ENCODE peak calls at places on chromosomes 2 and 18, in four cellular contexts. One of them, this sample, is unnamed.

GRCh38 chr2:74690571-74690970 is 36.5 kb downstream of the SEMA4F start:
- DNase-seq in HEK293T: peak; percentile 61
- DNase-seq in K562: peak; percentile 63
- DNase-seq in HepG2: peak; percentile 64
- DNase-seq in this sample: peak; percentile 68

GRCh38 chr2:219247678-219248642 is 2.7 kb downstream of the STK16 start:
- DNase-seq in HEK293T: no peak
- DNase-seq in K562: peak; percentile 29
- DNase-seq in HepG2: no peak
- DNase-seq in this sample: no peak

GRCh38 chr2:33230877-33231276 is 245.6 kb upstream of the RASGRP3 start:
- DNase-seq in HEK293T: no peak
- DNase-seq in K562: no peak
- DNase-seq in HepG2: no peak
- DNase-seq in this sample: no peak

GRCh38 chr18:22398464-22398863 is 19.3 kb downstream of the CTAGE1 start:
- DNase-seq in HEK293T: no peak
- DNase-seq in HepG2: no peak
- DNase-seq in K562: no peak
- DNase-seq in this sample: no peak

GRCh38 chr2:240293865-240294461 is 141.5 kb upstream of the GPC1 start:
- DNase-seq in HEK293T: no peak
- DNase-seq in HepG2: no peak
- DNase-seq in K562: no peak
- DNase-seq in this sample: peak; percentile 19

GRCh38 chr18:26258711-26259110 is 32.5 kb downstream of the TAF4B start:
- DNase-seq in K562: no peak
- DNase-seq in HepG2: no peak
- DNase-seq in HEK293T: no peak
- DNase-seq in this sample: no peak

GRCh38 chr2:96213379-96213778 is 4.8 kb upstream of the STARD7 start:
- DNase-seq in HEK293T: no peak
- DNase-seq in K562: no peak
- DNase-seq in HepG2: no peak
- DNase-seq in this sample: no peak

GRCh38 chr2:136134126-136134525 is 16.2 kb upstream of the CXCR4 start:
- DNase-seq in K562: no peak
- DNase-seq in HEK293T: no peak
- DNase-seq in HepG2: no peak
- DNase-seq in this sample: no peak

GRCh38 chr2:156434461-156435291 is 1.5 kb upstream of the GPD2 start:
- DNase-seq in K562: no peak
- DNase-seq in HEK293T: no peak
- DNase-seq in HepG2: no peak
- DNase-seq in this sample: no peak

GRCh38 chr2:161625314-161625919 is 1.2 kb downstream of the SLC4A10 start:
- DNase-seq in HEK293T: no peak
- DNase-seq in K562: no peak
- DNase-seq in HepG2: no peak
- DNase-seq in this sample: no peak

GRCh38 chr18:24397131-24397693 is 412 bp downstream of the OSBPL1A start:
- DNase-seq in K562: no peak
- DNase-seq in HEK293T: peak; percentile 52
- DNase-seq in HepG2: no peak
- DNase-seq in this sample: peak; percentile 60

GRCh38 chr2:224646242-224646846 is 61.2 kb upstream of the CUL3 start:
- DNase-seq in HEK293T: peak; percentile 48
- DNase-seq in HepG2: peak; percentile 25
- DNase-seq in K562: peak; percentile 25
- DNase-seq in this sample: peak; percentile 64

GRCh38 chr2:136008205-136008865 is 22.9 kb upstream of the DARS1 start:
- DNase-seq in HepG2: no peak
- DNase-seq in HEK293T: no peak
- DNase-seq in K562: no peak
- DNase-seq in this sample: no peak

GRCh38 chr2:75592888-75593287 is 32.1 kb upstream of the EVA1A start:
- DNase-seq in HepG2: no peak
- DNase-seq in HEK293T: no peak
- DNase-seq in K562: no peak
- DNase-seq in this sample: no peak

GRCh38 chr2:59887348-59887747 is 666.1 kb downstream of the BCL11A start:
- DNase-seq in K562: no peak
- DNase-seq in HEK293T: no peak
- DNase-seq in HepG2: no peak
- DNase-seq in this sample: no peak

GRCh38 chr2:169664600-169664977 is 29.6 kb downstream of the CFAP210 start:
- DNase-seq in HEK293T: no peak
- DNase-seq in K562: no peak
- DNase-seq in HepG2: no peak
- DNase-seq in this sample: no peak

GRCh38 chr18:48053881-48054586 is 123.6 kb upstream of the SMAD2 start:
- DNase-seq in K562: peak; percentile 19
- DNase-seq in HepG2: no peak
- DNase-seq in HEK293T: no peak
- DNase-seq in this sample: peak; percentile 60

GRCh38 chr2:85273732-85274731 is 53.8 kb downstream of the TGOLN2 start:
- DNase-seq in HepG2: peak; percentile 62
- DNase-seq in HEK293T: no peak
- DNase-seq in K562: peak; percentile 23
- DNase-seq in this sample: peak; percentile 66

GRCh38 chr2:19900536-19901200 is 1.1 kb downstream of the TTC32 start:
- DNase-seq in HepG2: peak; percentile 24
- DNase-seq in K562: peak; percentile 44
- DNase-seq in HEK293T: no peak
- DNase-seq in this sample: peak; percentile 11

GRCh38 chr18:29157057-29157780 is 980.3 kb upstream of the CDH2 start:
- DNase-seq in K562: no peak
- DNase-seq in HEK293T: no peak
- DNase-seq in HepG2: no peak
- DNase-seq in this sample: no peak

GRCh38 chr18:56889621-56890020 is 238.5 kb downstream of the WDR7 start:
- DNase-seq in HEK293T: no peak
- DNase-seq in K562: no peak
- DNase-seq in HepG2: no peak
- DNase-seq in this sample: no peak

GRCh38 chr2:766255-766654 is 89.0 kb upstream of the TMEM18 start:
- DNase-seq in HepG2: no peak
- DNase-seq in HEK293T: no peak
- DNase-seq in K562: no peak
- DNase-seq in this sample: no peak

GRCh38 chr2:57740905-57741304 is 305.7 kb upstream of the VRK2 start:
- DNase-seq in K562: no peak
- DNase-seq in HepG2: no peak
- DNase-seq in HEK293T: no peak
- DNase-seq in this sample: no peak

GRCh38 chr2:178365116-178365515 is 85.9 kb downstream of the PRKRA start:
- DNase-seq in HEK293T: no peak
- DNase-seq in HepG2: no peak
- DNase-seq in K562: no peak
- DNase-seq in this sample: no peak

GRCh38 chr18:13541621-13542519 is 184.5 kb downstream of the FAM210A start:
- DNase-seq in HepG2: peak; percentile 98
- DNase-seq in K562: no peak
- DNase-seq in HEK293T: no peak
- DNase-seq in this sample: no peak

GRCh38 chr2:45045706-45046105 is 36.5 kb upstream of the SIX2 start:
- DNase-seq in K562: no peak
- DNase-seq in HepG2: no peak
- DNase-seq in HEK293T: no peak
- DNase-seq in this sample: no peak

GRCh38 chr2:38187416-38188127 is 111.6 kb upstream of the CYP1B1 start:
- DNase-seq in K562: no peak
- DNase-seq in HEK293T: no peak
- DNase-seq in HepG2: no peak
- DNase-seq in this sample: no peak
- TF ChIP-seq FOXM1 in K562: no peak
- TF ChIP-seq FOXM1 in HEK293T: no peak
- TF ChIP-seq FOXM1 in HepG2: no peak
- TF ChIP-seq FOXM1 in this sample: no peak

GRCh38 chr2:236916181-236916580 is 169.5 kb upstream of the COPS8 start:
- DNase-seq in K562: no peak
- DNase-seq in HepG2: no peak
- DNase-seq in HEK293T: no peak
- DNase-seq in this sample: no peak

GRCh38 chr2:236915726-236916125 is 170.0 kb upstream of the COPS8 start:
- DNase-seq in HEK293T: no peak
- DNase-seq in HepG2: no peak
- DNase-seq in K562: no peak
- DNase-seq in this sample: no peak

GRCh38 chr2:236909802-236910201 is 175.9 kb upstream of the COPS8 start:
- DNase-seq in K562: no peak
- DNase-seq in HEK293T: no peak
- DNase-seq in HepG2: no peak
- DNase-seq in this sample: no peak

GRCh38 chr2:236910966-236911495 is 174.7 kb upstream of the COPS8 start:
- DNase-seq in HEK293T: no peak
- DNase-seq in K562: no peak
- DNase-seq in HepG2: no peak
- DNase-seq in this sample: no peak

DNA sequence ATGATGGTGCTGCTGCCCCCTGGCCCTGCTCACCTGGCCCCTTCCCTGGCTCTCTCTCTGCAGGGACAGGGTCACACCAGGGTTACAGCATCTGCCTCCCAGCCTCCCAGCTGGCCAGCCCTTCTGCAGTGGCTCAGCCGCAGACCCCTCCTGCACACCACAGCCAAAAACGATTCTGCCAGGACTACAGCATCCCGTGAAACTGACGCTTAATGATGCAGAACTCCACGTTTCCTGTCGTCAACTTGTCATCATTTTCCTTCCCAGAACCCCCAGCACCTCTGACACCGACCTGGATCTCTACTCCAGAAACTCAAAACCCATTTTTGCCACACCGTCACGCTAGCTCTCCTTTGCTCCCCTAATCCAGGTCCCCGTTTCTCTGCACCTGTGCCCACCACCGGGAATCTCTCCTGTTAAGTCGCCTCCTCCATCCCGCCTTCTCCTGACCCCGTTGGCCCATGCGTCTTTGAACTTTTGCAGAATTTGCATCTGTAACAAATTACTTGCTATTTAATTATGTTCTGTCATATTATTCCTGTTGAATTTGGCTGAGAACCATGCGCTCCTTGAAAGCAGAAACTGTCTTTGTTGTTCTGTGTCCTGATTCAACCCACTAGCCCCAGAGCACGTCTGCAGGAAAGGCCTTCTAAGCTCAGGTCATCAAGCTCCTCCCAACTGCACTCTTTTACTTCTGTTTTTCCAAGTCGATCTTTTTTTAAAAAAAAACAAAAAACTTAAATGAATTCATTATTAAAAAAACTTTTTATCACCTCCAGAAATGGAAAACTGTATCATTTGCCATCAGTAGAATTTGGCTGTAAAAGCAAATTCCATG is 173.2 kb upstream of the COPS8 start:
- DNase-seq in HepG2: no peak
- DNase-seq in K562: no peak
- DNase-seq in HEK293T: no peak
- DNase-seq in this sample: peak; percentile 38
- TF ChIP-seq FOXM1 in HepG2: no peak
- TF ChIP-seq FOXM1 in K562: no peak
- TF ChIP-seq FOXM1 in HEK293T: no peak
- TF ChIP-seq FOXM1 in this sample: no peak

DNA sequence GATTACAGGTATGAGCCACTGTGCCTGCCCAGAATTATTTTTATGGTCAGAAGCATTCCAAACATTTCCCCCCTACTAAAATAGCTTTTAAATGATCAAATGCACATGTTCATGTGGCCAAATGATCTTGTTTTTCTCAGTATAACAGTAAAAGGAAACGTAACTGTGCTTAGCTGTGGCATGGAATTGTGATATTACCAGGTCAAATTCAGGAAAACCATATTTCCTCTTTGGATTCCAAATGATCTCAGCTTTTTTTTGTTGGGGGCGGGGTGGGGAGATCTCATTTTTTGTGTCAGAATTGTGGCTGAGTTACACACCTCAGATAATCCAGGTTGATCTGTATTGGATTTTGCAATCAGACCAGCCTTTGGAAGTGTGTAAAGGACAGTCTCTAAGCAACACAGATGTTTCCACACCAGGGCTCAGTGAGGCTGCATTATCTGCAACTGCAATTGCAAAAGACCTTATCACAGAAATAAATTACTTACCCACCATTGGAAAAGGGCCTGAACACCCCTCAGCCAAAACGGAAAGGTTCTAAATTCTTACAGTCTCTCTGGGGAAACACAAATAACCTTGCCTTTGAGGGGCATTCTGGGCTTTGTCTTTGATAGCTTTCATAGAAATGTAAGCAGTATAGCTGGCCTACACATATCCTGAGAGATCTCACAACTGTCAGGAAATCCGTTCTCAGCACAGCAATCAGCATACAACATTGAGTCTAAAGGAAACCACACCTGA is 8.4 kb downstream of the CASP10 start:
- DNase-seq in HepG2: peak; percentile 46
- DNase-seq in K562: no peak
- DNase-seq in HEK293T: no peak
- DNase-seq in this sample: no peak
- TF ChIP-seq FOXM1 in HepG2: no peak
- TF ChIP-seq FOXM1 in K562: no peak
- TF ChIP-seq FOXM1 in HEK293T: no peak
- TF ChIP-seq FOXM1 in this sample: no peak

DNA sequence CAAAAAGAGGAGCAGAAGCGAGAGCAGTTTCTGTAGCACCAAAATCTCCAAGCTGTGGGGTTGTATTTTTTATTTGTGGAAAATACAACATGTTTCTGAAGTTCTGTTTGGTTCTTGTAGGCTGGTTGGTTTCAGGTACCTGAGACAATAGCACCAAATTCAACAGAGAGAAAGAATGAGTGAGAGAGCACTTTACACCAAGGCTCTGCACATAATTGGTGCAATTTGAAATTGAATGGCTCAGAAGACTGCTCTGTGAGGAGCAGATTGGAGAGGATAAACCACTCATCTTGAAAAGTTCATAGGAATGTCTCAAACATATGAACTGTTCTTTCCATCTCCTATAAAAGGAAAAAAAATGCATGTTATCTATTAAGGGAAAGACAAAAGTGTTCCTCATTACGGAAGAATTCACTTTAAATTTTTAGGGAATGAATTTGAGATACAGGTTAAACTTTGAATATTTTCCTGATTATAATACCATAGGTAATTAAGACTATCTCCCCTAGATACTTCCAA is 175.1 kb downstream of the ATAD2B start:
- DNase-seq in K562: no peak
- DNase-seq in HepG2: no peak
- DNase-seq in HEK293T: no peak
- DNase-seq in this sample: no peak
- TF ChIP-seq FOXM1 in K562: no peak
- TF ChIP-seq FOXM1 in HepG2: no peak
- TF ChIP-seq FOXM1 in HEK293T: no peak
- TF ChIP-seq FOXM1 in this sample: no peak

DNA sequence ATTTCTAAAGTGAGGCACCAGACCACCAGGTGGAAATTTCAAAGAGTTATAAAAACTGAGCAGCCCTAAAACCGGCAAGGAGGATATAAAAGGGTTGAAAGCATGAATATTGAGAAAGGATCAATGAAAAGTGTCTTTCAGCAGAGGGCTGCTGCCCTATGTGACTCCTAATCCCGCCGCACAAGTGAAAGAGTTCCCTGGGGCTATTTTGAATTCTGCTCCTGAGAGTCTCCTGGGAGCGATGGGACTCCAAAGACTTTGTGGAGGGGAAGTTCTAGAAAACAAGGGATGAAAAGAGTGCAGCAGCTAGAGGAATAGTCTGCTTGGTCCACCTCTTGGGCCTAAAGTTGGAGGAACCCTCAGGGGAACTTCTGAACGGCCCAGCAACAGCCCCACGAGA is 205.2 kb downstream of the SP3 start:
- DNase-seq in K562: no peak
- DNase-seq in HEK293T: no peak
- DNase-seq in HepG2: no peak
- DNase-seq in this sample: no peak
- TF ChIP-seq FOXM1 in K562: no peak
- TF ChIP-seq FOXM1 in HEK293T: no peak
- TF ChIP-seq FOXM1 in HepG2: no peak
- TF ChIP-seq FOXM1 in this sample: no peak

This sample was measured in SK-N-SH.